ENCODE peak calls at places on chromosomes 1 and 21, in ten cellular contexts. N, R, M, U, P, D, H, S, E and O are unnamed samples.

GRCh38 chr1:55536466-55536865 is 321.3 kb upstream of the USP24 start:
- DNase-seq in N (no peak), R (no peak), M (no peak), U (no peak), P (no peak), D (no peak), H (no peak), S (no peak), E (no peak), O (no peak)

GRCh38 chr1:184635347-184636155 is 119.1 kb downstream of the EDEM3 start:
- DNase-seq in N (no peak), R (no peak), M (no peak), U (peak), P (no peak), D (no peak), H (no peak), S (no peak), E (no peak), O (no peak)

GRCh38 chr1:229942508-229942907 is 124.5 kb upstream of the GALNT2 start:
- DNase-seq in N (no peak), R (no peak), M (no peak), U (no peak), P (no peak), D (no peak), H (peak), S (no peak), E (no peak), O (no peak)

GRCh38 chr21:34198232-34199120 is 125.1 kb downstream of the MRPS6 start:
- DNase-seq in N (no peak), R (no peak), M (no peak), U (no peak), P (peak), D (peak), H (no peak), S (no peak), E (no peak), O (no peak)

GRCh38 chr1:10960954-10961833 is 51.3 kb upstream of the TARDBP start:
- DNase-seq in N (peak), R (peak), M (peak), U (peak), P (peak), D (peak), H (peak), S (peak), E (peak), O (peak)

GRCh38 chr1:215728206-215728605 is 161.1 kb downstream of the KCTD3 start:
- DNase-seq in N (no peak), R (no peak), M (no peak), U (peak), P (no peak), D (no peak), H (no peak), S (no peak), E (no peak), O (no peak)

GRCh38 chr1:178174539-178174938 is 80.6 kb downstream of the RASAL2 start:
- DNase-seq in N (no peak), R (no peak), M (no peak), U (no peak), P (no peak), D (no peak), H (no peak), S (no peak), E (no peak), O (no peak)

GRCh38 chr1:160210563-160210962 is 5.4 kb downstream of the PEA15 start:
- DNase-seq in N (no peak), R (no peak), M (no peak), U (no peak), P (no peak), D (no peak), H (peak), S (no peak), E (no peak), O (no peak)

GRCh38 chr1:87794788-87795614 is 466.3 kb downstream of the LMO4 start:
- DNase-seq in N (no peak), R (no peak), M (peak), U (peak), P (no peak), D (no peak), H (no peak), S (no peak), E (peak), O (no peak)

GRCh38 chr1:153386500-153386901 is 4.4 kb downstream of the S100A8 start:
- DNase-seq in N (no peak), R (no peak), M (no peak), U (no peak), P (no peak), D (peak), H (peak), S (no peak), E (no peak), O (no peak)

GRCh38 chr1:3799976-3800685 is 3.8 kb upstream of the LRRC47 start:
- DNase-seq in N (no peak), R (no peak), M (no peak), U (no peak), P (no peak), D (no peak), H (peak), S (no peak), E (no peak), O (no peak)

GRCh38 chr1:173473599-173474011 is 3.5 kb upstream of the PRDX6 start:
- DNase-seq in N (no peak), R (no peak), M (peak), U (peak), P (no peak), D (no peak), H (no peak), S (no peak), E (peak), O (no peak)

GRCh38 chr1:185309566-185309965 is 7.5 kb downstream of the IVNS1ABP start:
- DNase-seq in N (no peak), R (no peak), M (no peak), U (peak), P (no peak), D (no peak), H (no peak), S (no peak), E (no peak), O (no peak)

GRCh38 chr1:8097077-8097799 is 71.1 kb upstream of the ERRFI1 start:
- DNase-seq in N (peak), R (peak), M (peak), U (peak), P (peak), D (no peak), H (no peak), S (no peak), E (peak), O (peak)